ENCODE peak calls at places on chromosome 1, in nine cellular contexts. E, D, C, B, G, R, V, U and F are unnamed samples.

GRCh38 chr1:7705048-7705907 is 65.8 kb upstream of the VAMP3 start:
- DNase-seq in E (no peak), D (no peak), C (peak), B (no peak), G (peak), R (no peak), V (no peak), U (peak), F (peak)

GRCh38 chr1:200226268-200226968 is 183.4 kb downstream of the ZNF281 start:
- DNase-seq in E (no peak), D (no peak), C (no peak), B (no peak), G (no peak), R (no peak), V (no peak), U (peak), F (no peak)

GRCh38 chr1:185520188-185520935 is 203.3 kb upstream of the IVNS1ABP start:
- DNase-seq in E (no peak), D (peak), C (no peak), B (no peak), G (no peak), R (no peak), V (no peak), U (no peak), F (no peak)

GRCh38 chr1:30782361-30783243 is 25.0 kb upstream of the LAPTM5 start:
- DNase-seq in E (peak), D (no peak), C (peak), B (peak), G (peak), R (no peak), V (peak), U (peak), F (peak)

GRCh38 chr1:159823401-159823800 is 3.3 kb upstream of the SLAMF8 start:
- DNase-seq in E (no peak), D (no peak), C (no peak), B (no peak), G (no peak), R (no peak), V (no peak), U (no peak), F (no peak)

GRCh38 chr1:222306512-222306911 is 241.4 kb downstream of the HHIPL2 start:
- DNase-seq in E (no peak), D (no peak), C (no peak), B (no peak), G (no peak), R (no peak), V (no peak), U (no peak), F (no peak)

GRCh38 chr1:83978056-83978455 is 20.9 kb downstream of the TTLL7 start:
- DNase-seq in E (no peak), D (no peak), C (no peak), B (no peak), G (no peak), R (no peak), V (no peak), U (no peak), F (no peak)

GRCh38 chr1:94118013-94118412 is 2.9 kb downstream of the ABCA4 start:
- DNase-seq in E (peak), D (no peak), C (no peak), B (no peak), G (no peak), R (no peak), V (no peak), U (no peak), F (no peak)

GRCh38 chr1:59204001-59204400 is 92.9 kb upstream of the FGGY start:
- DNase-seq in E (peak), D (no peak), C (no peak), B (no peak), G (no peak), R (no peak), V (no peak), U (no peak), F (no peak)

GRCh38 chr1:27402349-27402754 is 9.9 kb downstream of the GPR3 start:
- DNase-seq in E (peak), D (peak), C (no peak), B (peak), G (peak), R (peak), V (peak), U (peak), F (no peak)

GRCh38 chr1:121443131-121443530 is 258.4 kb downstream of the SRGAP2C start:
- DNase-seq in E (no peak), D (peak), C (no peak), B (peak), G (no peak), R (no peak), V (no peak), U (no peak), F (no peak)

GRCh38 chr1:100860397-100860991 is 34.1 kb downstream of the EXTL2 start:
- DNase-seq in E (peak), D (no peak), C (no peak), B (peak), G (no peak), R (no peak), V (no peak), U (no peak), F (no peak)

GRCh38 chr1:217275617-217276398 is 355.1 kb downstream of the GPATCH2 start:
- DNase-seq in E (peak), D (peak), C (no peak), B (peak), G (no peak), R (no peak), V (no peak), U (no peak), F (no peak)